ENCODE peak calls at places on chromosomes 4 and X, in eight cellular contexts. One of them, this sample, is unnamed.
A peak's percentile ranks its signal among the peaks of the same experiment; 100 is the strongest.

GRCh38 chrX:139823806-139824205 is 109.0 kb downstream of the ATP11C start:
- DNase-seq in breast epithelium: no peak
- DNase-seq in HL-60: no peak
- DNase-seq in tibial nerve: no peak
- DNase-seq in MM.1S: no peak
- DNase-seq in lower lobe of right lung: no peak
- DNase-seq in ovary: no peak
- DNase-seq in spleen: no peak
- DNase-seq in this sample: no peak

GRCh38 chrX:70255452-70255851 is 4.6 kb downstream of the P2RY4 start:
- DNase-seq in breast epithelium: no peak
- DNase-seq in HL-60: no peak
- DNase-seq in tibial nerve: no peak
- DNase-seq in MM.1S: no peak
- DNase-seq in lower lobe of right lung: no peak
- DNase-seq in ovary: no peak
- DNase-seq in spleen: no peak
- DNase-seq in this sample: no peak

GRCh38 chr4:38598489-38598888 is 65.5 kb upstream of the KLF3 start:
- DNase-seq in breast epithelium: no peak
- DNase-seq in HL-60: no peak
- DNase-seq in tibial nerve: no peak
- DNase-seq in MM.1S: no peak
- DNase-seq in lower lobe of right lung: no peak
- DNase-seq in ovary: no peak
- DNase-seq in spleen: no peak
- DNase-seq in this sample: no peak

GRCh38 chr4:149746281-149746680 is 69.4 kb downstream of the IQCM start:
- DNase-seq in breast epithelium: no peak
- DNase-seq in HL-60: no peak
- DNase-seq in tibial nerve: no peak
- DNase-seq in MM.1S: no peak
- DNase-seq in lower lobe of right lung: no peak
- DNase-seq in ovary: no peak
- DNase-seq in spleen: no peak
- DNase-seq in this sample: no peak

GRCh38 chr4:166222271-166222670 is 349.2 kb downstream of the TLL1 start:
- DNase-seq in breast epithelium: no peak
- DNase-seq in HL-60: no peak
- DNase-seq in tibial nerve: no peak
- DNase-seq in MM.1S: no peak
- DNase-seq in lower lobe of right lung: no peak
- DNase-seq in ovary: no peak
- DNase-seq in spleen: no peak
- DNase-seq in this sample: no peak

GRCh38 chrX:115337735-115338134 is 48.2 kb downstream of the LUZP4 start:
- DNase-seq in breast epithelium: no peak
- DNase-seq in HL-60: no peak
- DNase-seq in tibial nerve: no peak
- DNase-seq in MM.1S: no peak
- DNase-seq in lower lobe of right lung: no peak
- DNase-seq in ovary: peak; percentile 50
- DNase-seq in spleen: no peak
- DNase-seq in this sample: no peak

GRCh38 chr4:158176776-158177175 is 4.0 kb upstream of the GASK1B start:
- DNase-seq in breast epithelium: no peak
- DNase-seq in HL-60: no peak
- DNase-seq in tibial nerve: no peak
- DNase-seq in MM.1S: no peak
- DNase-seq in lower lobe of right lung: no peak
- DNase-seq in ovary: no peak
- DNase-seq in spleen: no peak
- DNase-seq in this sample: no peak

GRCh38 chr4:124726269-124726668 is 13.7 kb upstream of the ANKRD50 start:
- DNase-seq in breast epithelium: no peak
- DNase-seq in HL-60: no peak
- DNase-seq in tibial nerve: no peak
- DNase-seq in MM.1S: no peak
- DNase-seq in lower lobe of right lung: no peak
- DNase-seq in ovary: no peak
- DNase-seq in spleen: no peak
- DNase-seq in this sample: no peak

GRCh38 chr4:150332961-150333360 is 249.0 kb upstream of the MAB21L2 start:
- DNase-seq in breast epithelium: no peak
- DNase-seq in HL-60: no peak
- DNase-seq in tibial nerve: no peak
- DNase-seq in MM.1S: no peak
- DNase-seq in lower lobe of right lung: no peak
- DNase-seq in ovary: no peak
- DNase-seq in spleen: no peak
- DNase-seq in this sample: no peak

GRCh38 chrX:47796433-47796906 is 40.2 kb upstream of the ZNF81 start:
- DNase-seq in breast epithelium: no peak
- DNase-seq in HL-60: no peak
- DNase-seq in tibial nerve: no peak
- DNase-seq in MM.1S: no peak
- DNase-seq in lower lobe of right lung: no peak
- DNase-seq in ovary: no peak
- DNase-seq in spleen: no peak
- DNase-seq in this sample: no peak

GRCh38 chrX:84175943-84176342 is 12.1 kb downstream of the RPS6KA6 start:
- DNase-seq in breast epithelium: no peak
- DNase-seq in HL-60: no peak
- DNase-seq in tibial nerve: no peak
- DNase-seq in MM.1S: no peak
- DNase-seq in lower lobe of right lung: no peak
- DNase-seq in ovary: no peak
- DNase-seq in spleen: no peak
- DNase-seq in this sample: no peak

GRCh38 chrX:30275498-30275897 is 28.6 kb downstream of the MAGEB1 start:
- DNase-seq in breast epithelium: no peak
- DNase-seq in HL-60: no peak
- DNase-seq in tibial nerve: peak; percentile 8
- DNase-seq in MM.1S: no peak
- DNase-seq in lower lobe of right lung: no peak
- DNase-seq in ovary: no peak
- DNase-seq in spleen: no peak
- DNase-seq in this sample: no peak

GRCh38 chrX:153592966-153593688 is 5.8 kb downstream of the CCNQ start:
- DNase-seq in breast epithelium: no peak
- DNase-seq in HL-60: no peak
- DNase-seq in tibial nerve: no peak
- DNase-seq in MM.1S: no peak
- DNase-seq in lower lobe of right lung: peak; percentile 27
- DNase-seq in ovary: no peak
- DNase-seq in spleen: peak; percentile 67
- DNase-seq in this sample: no peak

GRCh38 chr4:166657261-166657660 is 577.0 kb downstream of the SPOCK3 start:
- DNase-seq in breast epithelium: no peak
- DNase-seq in HL-60: no peak
- DNase-seq in tibial nerve: no peak
- DNase-seq in MM.1S: no peak
- DNase-seq in lower lobe of right lung: no peak
- DNase-seq in ovary: no peak
- DNase-seq in spleen: no peak
- DNase-seq in this sample: no peak

GRCh38 chr4:140690093-140690492 is 66.1 kb downstream of the TBC1D9 start:
- DNase-seq in breast epithelium: no peak
- DNase-seq in HL-60: no peak
- DNase-seq in tibial nerve: no peak
- DNase-seq in MM.1S: no peak
- DNase-seq in lower lobe of right lung: no peak
- DNase-seq in ovary: no peak
- DNase-seq in spleen: no peak
- DNase-seq in this sample: no peak

GRCh38 chr4:118417325-118417724 is 64.5 kb upstream of the PRSS12 start:
- DNase-seq in breast epithelium: no peak
- DNase-seq in HL-60: no peak
- DNase-seq in tibial nerve: no peak
- DNase-seq in MM.1S: no peak
- DNase-seq in lower lobe of right lung: no peak
- DNase-seq in ovary: no peak
- DNase-seq in spleen: no peak
- DNase-seq in this sample: no peak

GRCh38 chr4:74267998-74268606 is 40.2 kb upstream of the EPGN start:
- DNase-seq in breast epithelium: no peak
- DNase-seq in HL-60: no peak
- DNase-seq in tibial nerve: no peak
- DNase-seq in MM.1S: peak; percentile 42
- DNase-seq in lower lobe of right lung: no peak
- DNase-seq in ovary: no peak
- DNase-seq in spleen: no peak
- DNase-seq in this sample: no peak
- H3K27me3 ChIP-seq in breast epithelium: no peaks in the 10 kb centered on the region
- H3K27me3 ChIP-seq in HL-60: no peaks in the 10 kb centered on the region
- H3K27me3 ChIP-seq in tibial nerve: no peaks in the 10 kb centered on the region
- H3K27me3 ChIP-seq in MM.1S: no peaks in the 10 kb centered on the region
- H3K27me3 ChIP-seq in lower lobe of right lung: no peaks in the 10 kb centered on the region
- H3K27me3 ChIP-seq in ovary: no peaks in the 10 kb centered on the region
- H3K27me3 ChIP-seq in spleen: no peaks in the 10 kb centered on the region
- H3K27me3 ChIP-seq in this sample: no peaks in the 10 kb centered on the region

GRCh38 chrX:46326161-46326560 is 219.1 kb downstream of the ZNF674 start:
- DNase-seq in breast epithelium: no peak
- DNase-seq in HL-60: no peak
- DNase-seq in tibial nerve: no peak
- DNase-seq in MM.1S: no peak
- DNase-seq in lower lobe of right lung: no peak
- DNase-seq in ovary: no peak
- DNase-seq in spleen: no peak
- DNase-seq in this sample: no peak

GRCh38 chrX:46327229-46328081 is 217.8 kb downstream of the ZNF674 start:
- DNase-seq in breast epithelium: no peak
- DNase-seq in HL-60: no peak
- DNase-seq in tibial nerve: no peak
- DNase-seq in MM.1S: no peak
- DNase-seq in lower lobe of right lung: peak; percentile 52
- DNase-seq in ovary: no peak
- DNase-seq in spleen: no peak
- DNase-seq in this sample: no peak

GRCh38 chrX:46328133-46328532 is 217.1 kb downstream of the ZNF674 start:
- DNase-seq in breast epithelium: no peak
- DNase-seq in HL-60: no peak
- DNase-seq in tibial nerve: no peak
- DNase-seq in MM.1S: no peak
- DNase-seq in lower lobe of right lung: no peak
- DNase-seq in ovary: no peak
- DNase-seq in spleen: no peak
- DNase-seq in this sample: no peak

GRCh38 chrX:46324166-46324565 is 221.1 kb downstream of the ZNF674 start:
- DNase-seq in breast epithelium: no peak
- DNase-seq in HL-60: no peak
- DNase-seq in tibial nerve: no peak
- DNase-seq in MM.1S: no peak
- DNase-seq in lower lobe of right lung: no peak
- DNase-seq in ovary: no peak
- DNase-seq in spleen: no peak
- DNase-seq in this sample: no peak

DNA sequence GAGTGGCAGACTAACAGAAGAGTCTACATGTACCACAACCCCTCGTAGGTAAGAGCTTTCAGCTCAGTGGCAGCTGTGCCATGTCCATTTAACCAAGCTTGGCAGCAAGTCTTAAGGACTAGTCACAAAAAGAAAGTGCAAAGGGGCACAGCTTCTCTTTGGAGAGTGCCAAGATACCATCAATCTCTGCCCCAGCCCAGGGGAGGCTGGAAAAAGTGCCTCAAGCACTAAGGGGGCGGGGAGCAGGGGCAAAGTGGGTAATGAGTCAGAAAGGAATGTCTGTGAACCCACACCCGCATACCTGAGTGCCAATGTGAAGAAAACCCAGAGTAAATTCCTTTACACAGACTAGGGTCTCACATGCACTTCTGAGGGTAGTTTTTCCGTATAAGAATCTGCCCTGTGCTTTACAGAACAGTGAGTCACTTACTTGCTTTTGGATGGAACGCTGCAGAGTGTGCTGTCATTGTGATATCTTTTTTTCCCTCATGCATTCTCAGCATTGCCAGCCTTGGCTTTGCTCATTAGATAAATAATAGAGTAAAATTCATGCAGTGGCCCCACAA is 219.8 kb downstream of the ZNF674 start:
- DNase-seq in breast epithelium: no peak
- DNase-seq in HL-60: no peak
- DNase-seq in tibial nerve: no peak
- DNase-seq in MM.1S: no peak
- DNase-seq in lower lobe of right lung: peak; percentile 52
- DNase-seq in ovary: no peak
- DNase-seq in spleen: no peak
- DNase-seq in this sample: no peak
- H3K4me3 ChIP-seq in breast epithelium: no peak overlapping the region
- H3K4me3 ChIP-seq in HL-60: no peak overlapping the region
- H3K4me3 ChIP-seq in tibial nerve: no peak overlapping the region
- H3K4me3 ChIP-seq in MM.1S: no peak overlapping the region
- H3K4me3 ChIP-seq in lower lobe of right lung: no peak overlapping the region
- H3K4me3 ChIP-seq in ovary: no peak overlapping the region
- H3K4me3 ChIP-seq in spleen: no peak overlapping the region
- H3K4me3 ChIP-seq in this sample: no peak overlapping the region

GRCh38 chr4:6556263-6556662 is 18.7 kb upstream of the MAN2B2 start:
- DNase-seq in breast epithelium: no peak
- DNase-seq in HL-60: no peak
- DNase-seq in tibial nerve: no peak
- DNase-seq in MM.1S: no peak
- DNase-seq in lower lobe of right lung: no peak
- DNase-seq in ovary: no peak
- DNase-seq in spleen: no peak
- DNase-seq in this sample: no peak

GRCh38 chr4:6560416-6561172 is 14.4 kb upstream of the MAN2B2 start:
- DNase-seq in breast epithelium: no peak
- DNase-seq in HL-60: no peak
- DNase-seq in tibial nerve: no peak
- DNase-seq in MM.1S: no peak
- DNase-seq in lower lobe of right lung: no peak
- DNase-seq in ovary: no peak
- DNase-seq in spleen: no peak
- DNase-seq in this sample: no peak

GRCh38 chr4:6557856-6558255 is 17.1 kb upstream of the MAN2B2 start:
- DNase-seq in breast epithelium: no peak
- DNase-seq in HL-60: no peak
- DNase-seq in tibial nerve: no peak
- DNase-seq in MM.1S: no peak
- DNase-seq in lower lobe of right lung: no peak
- DNase-seq in ovary: no peak
- DNase-seq in spleen: no peak
- DNase-seq in this sample: no peak

GRCh38 chr4:6555519-6555918 is 19.5 kb upstream of the MAN2B2 start:
- DNase-seq in breast epithelium: no peak
- DNase-seq in HL-60: no peak
- DNase-seq in tibial nerve: no peak
- DNase-seq in MM.1S: no peak
- DNase-seq in lower lobe of right lung: no peak
- DNase-seq in ovary: no peak
- DNase-seq in spleen: no peak
- DNase-seq in this sample: no peak

GRCh38 chr4:6557185-6557584 is 17.8 kb upstream of the MAN2B2 start:
- DNase-seq in breast epithelium: no peak
- DNase-seq in HL-60: no peak
- DNase-seq in tibial nerve: no peak
- DNase-seq in MM.1S: no peak
- DNase-seq in lower lobe of right lung: no peak
- DNase-seq in ovary: no peak
- DNase-seq in spleen: no peak
- DNase-seq in this sample: no peak
- H3K27me3 ChIP-seq in breast epithelium: peaks cover 38% of the 10 kb centered on the region
- H3K27me3 ChIP-seq in HL-60: peaks cover 25% of the 10 kb centered on the region
- H3K27me3 ChIP-seq in tibial nerve: peaks cover 68% of the 10 kb centered on the region
- H3K27me3 ChIP-seq in MM.1S: peaks cover 88% of the 10 kb centered on the region
- H3K27me3 ChIP-seq in lower lobe of right lung: peaks cover 56% of the 10 kb centered on the region
- H3K27me3 ChIP-seq in ovary: no peaks in the 10 kb centered on the region
- H3K27me3 ChIP-seq in spleen: peaks cover 47% of the 10 kb centered on the region
- H3K27me3 ChIP-seq in this sample: no peaks in the 10 kb centered on the region

GRCh38 chrX:42694260-42694815 is 83.6 kb downstream of the PPP1R2C start:
- DNase-seq in breast epithelium: no peak
- DNase-seq in HL-60: no peak
- DNase-seq in tibial nerve: no peak
- DNase-seq in MM.1S: no peak
- DNase-seq in lower lobe of right lung: no peak
- DNase-seq in ovary: no peak
- DNase-seq in spleen: no peak
- DNase-seq in this sample: no peak
- H3K4me3 ChIP-seq in breast epithelium: no peak overlapping the region
- H3K4me3 ChIP-seq in HL-60: no peak overlapping the region
- H3K4me3 ChIP-seq in tibial nerve: no peak overlapping the region
- H3K4me3 ChIP-seq in MM.1S: no peak overlapping the region
- H3K4me3 ChIP-seq in lower lobe of right lung: no peak overlapping the region
- H3K4me3 ChIP-seq in ovary: no peak overlapping the region
- H3K4me3 ChIP-seq in spleen: no peak overlapping the region
- H3K4me3 ChIP-seq in this sample: no peak overlapping the region